ENCODE peak calls at places on chromosomes 3 and 15, in four cellular contexts. One of them, this sample, is unnamed.

GRCh38 chr3:130658666-130659065 is 88.0 kb downstream of the PIK3R4 start:
- DNase-seq in foreskin keratinocyte: no peak
- DNase-seq in stimulated activated CD4-positive, alpha-beta T cell treated with anti-CD3 and anti-CD28 coated beads, Interleukin-15, amount 100 ng/mL, for 1 hour: no peak
- DNase-seq in astrocyte: peak
- DNase-seq in this sample: no peak

GRCh38 chr3:71568217-71568616 is 15.3 kb downstream of the FOXP1 start:
- DNase-seq in foreskin keratinocyte: no peak
- DNase-seq in stimulated activated CD4-positive, alpha-beta T cell treated with anti-CD3 and anti-CD28 coated beads, Interleukin-15, amount 100 ng/mL, for 1 hour: no peak
- DNase-seq in astrocyte: no peak
- DNase-seq in this sample: no peak

GRCh38 chr15:64014995-64015394 is 31.3 kb downstream of the DAPK2 start:
- DNase-seq in foreskin keratinocyte: no peak
- DNase-seq in stimulated activated CD4-positive, alpha-beta T cell treated with anti-CD3 and anti-CD28 coated beads, Interleukin-15, amount 100 ng/mL, for 1 hour: no peak
- DNase-seq in astrocyte: no peak
- DNase-seq in this sample: no peak

GRCh38 chr3:177195242-177195940 is 1.9 kb downstream of the TBL1XR1 start:
- DNase-seq in foreskin keratinocyte: no peak
- DNase-seq in stimulated activated CD4-positive, alpha-beta T cell treated with anti-CD3 and anti-CD28 coated beads, Interleukin-15, amount 100 ng/mL, for 1 hour: no peak
- DNase-seq in astrocyte: no peak
- DNase-seq in this sample: no peak

GRCh38 chr3:52092891-52093290 is 36.5 kb upstream of the DUSP7 start:
- DNase-seq in foreskin keratinocyte: no peak
- DNase-seq in stimulated activated CD4-positive, alpha-beta T cell treated with anti-CD3 and anti-CD28 coated beads, Interleukin-15, amount 100 ng/mL, for 1 hour: no peak
- DNase-seq in astrocyte: no peak
- DNase-seq in this sample: no peak

GRCh38 chr3:138946554-138947302 is at the start of the genes FOXL2 and FOXL2NB:
- DNase-seq in foreskin keratinocyte: no peak
- DNase-seq in stimulated activated CD4-positive, alpha-beta T cell treated with anti-CD3 and anti-CD28 coated beads, Interleukin-15, amount 100 ng/mL, for 1 hour: no peak
- DNase-seq in astrocyte: peak
- DNase-seq in this sample: peak

GRCh38 chr15:68830141-68830540 is 9.4 kb upstream of the ANP32A start:
- DNase-seq in foreskin keratinocyte: no peak
- DNase-seq in stimulated activated CD4-positive, alpha-beta T cell treated with anti-CD3 and anti-CD28 coated beads, Interleukin-15, amount 100 ng/mL, for 1 hour: no peak
- DNase-seq in astrocyte: no peak
- DNase-seq in this sample: no peak

GRCh38 chr3:54621181-54621580 is 306.7 kb downstream of the LRTM1 start:
- DNase-seq in foreskin keratinocyte: no peak
- DNase-seq in stimulated activated CD4-positive, alpha-beta T cell treated with anti-CD3 and anti-CD28 coated beads, Interleukin-15, amount 100 ng/mL, for 1 hour: no peak
- DNase-seq in astrocyte: peak
- DNase-seq in this sample: no peak

GRCh38 chr15:44711356-44712107 is at the start of gene B2M:
- DNase-seq in foreskin keratinocyte: peak
- DNase-seq in stimulated activated CD4-positive, alpha-beta T cell treated with anti-CD3 and anti-CD28 coated beads, Interleukin-15, amount 100 ng/mL, for 1 hour: peak
- DNase-seq in astrocyte: peak
- DNase-seq in this sample: peak

GRCh38 chr3:63661242-63661641 is 8.8 kb downstream of the SNTN start:
- DNase-seq in foreskin keratinocyte: no peak
- DNase-seq in stimulated activated CD4-positive, alpha-beta T cell treated with anti-CD3 and anti-CD28 coated beads, Interleukin-15, amount 100 ng/mL, for 1 hour: no peak
- DNase-seq in astrocyte: no peak
- DNase-seq in this sample: no peak

GRCh38 chr15:76185716-76186115 is 125.6 kb downstream of the ETFA start:
- DNase-seq in foreskin keratinocyte: peak
- DNase-seq in stimulated activated CD4-positive, alpha-beta T cell treated with anti-CD3 and anti-CD28 coated beads, Interleukin-15, amount 100 ng/mL, for 1 hour: no peak
- DNase-seq in astrocyte: peak
- DNase-seq in this sample: no peak

GRCh38 chr3:48432411-48433371 is 2.8 kb upstream of the PLXNB1 start:
- DNase-seq in foreskin keratinocyte: peak
- DNase-seq in stimulated activated CD4-positive, alpha-beta T cell treated with anti-CD3 and anti-CD28 coated beads, Interleukin-15, amount 100 ng/mL, for 1 hour: no peak
- DNase-seq in astrocyte: no peak
- DNase-seq in this sample: no peak

GRCh38 chr3:123481071-123481470 is 32.2 kb upstream of the ADCY5 start:
- DNase-seq in foreskin keratinocyte: no peak
- DNase-seq in stimulated activated CD4-positive, alpha-beta T cell treated with anti-CD3 and anti-CD28 coated beads, Interleukin-15, amount 100 ng/mL, for 1 hour: no peak
- DNase-seq in astrocyte: no peak
- DNase-seq in this sample: no peak

GRCh38 chr3:24479816-24480215 is 14.8 kb downstream of the THRB start:
- DNase-seq in foreskin keratinocyte: no peak
- DNase-seq in stimulated activated CD4-positive, alpha-beta T cell treated with anti-CD3 and anti-CD28 coated beads, Interleukin-15, amount 100 ng/mL, for 1 hour: no peak
- DNase-seq in astrocyte: no peak
- DNase-seq in this sample: no peak